ENCODE peak calls at places on chromosomes 6 and 20, in eight cellular contexts. One of them, this sample, is unnamed. For H3K27me3 and H3K9me3, the result is how much of the 10 kb centered on the place peaks cover.

GRCh38 chr20:57540889-57541288 is 15.9 kb upstream of the CTCFL start:
- DNase-seq in PC-9: no peak
- DNase-seq in uterus: no peak
- DNase-seq in cardiac muscle cell: no peak
- DNase-seq in endodermal cell: no peak
- DNase-seq in upper lobe of right lung: no peak
- DNase-seq in hepatocyte: no peak
- DNase-seq in tibial artery: peak
- DNase-seq in this sample: no peak

GRCh38 chr20:51385941-51386530 is 156.5 kb downstream of the NFATC2 start:
- DNase-seq in PC-9: peak
- DNase-seq in uterus: no peak
- DNase-seq in cardiac muscle cell: peak
- DNase-seq in endodermal cell: peak
- DNase-seq in upper lobe of right lung: peak
- DNase-seq in hepatocyte: no peak
- DNase-seq in tibial artery: peak
- DNase-seq in this sample: no peak

GRCh38 chr6:55694148-55694547 is 115.2 kb upstream of the HMGCLL1 start:
- DNase-seq in PC-9: peak
- DNase-seq in uterus: no peak
- DNase-seq in cardiac muscle cell: peak
- DNase-seq in endodermal cell: peak
- DNase-seq in upper lobe of right lung: no peak
- DNase-seq in hepatocyte: peak
- DNase-seq in tibial artery: no peak
- DNase-seq in this sample: no peak

GRCh38 chr6:86016567-86016966 is 373.9 kb upstream of the SYNCRIP start:
- DNase-seq in PC-9: no peak
- DNase-seq in uterus: no peak
- DNase-seq in cardiac muscle cell: no peak
- DNase-seq in endodermal cell: peak
- DNase-seq in upper lobe of right lung: no peak
- DNase-seq in hepatocyte: no peak
- DNase-seq in tibial artery: no peak
- DNase-seq in this sample: no peak

GRCh38 chr6:98834060-98835031 is at the start of gene POU3F2:
- DNase-seq in PC-9: peak
- DNase-seq in uterus: peak
- DNase-seq in cardiac muscle cell: peak
- DNase-seq in endodermal cell: peak
- DNase-seq in upper lobe of right lung: peak
- DNase-seq in hepatocyte: peak
- DNase-seq in tibial artery: peak
- DNase-seq in this sample: peak

GRCh38 chr6:75296811-75297779 is 12.5 kb upstream of the TMEM30A start:
- DNase-seq in PC-9: no peak
- DNase-seq in uterus: no peak
- DNase-seq in cardiac muscle cell: peak
- DNase-seq in endodermal cell: no peak
- DNase-seq in upper lobe of right lung: no peak
- DNase-seq in hepatocyte: peak
- DNase-seq in tibial artery: no peak
- DNase-seq in this sample: no peak

GRCh38 chr20:45300961-45301360 is 5.7 kb upstream of the RBPJL start:
- DNase-seq in PC-9: peak
- DNase-seq in uterus: no peak
- DNase-seq in cardiac muscle cell: peak
- DNase-seq in endodermal cell: peak
- DNase-seq in upper lobe of right lung: no peak
- DNase-seq in hepatocyte: no peak
- DNase-seq in tibial artery: no peak
- DNase-seq in this sample: no peak

GRCh38 chr6:126761854-126762253 is 356.6 kb upstream of the RSPO3 start:
- DNase-seq in PC-9: no peak
- DNase-seq in uterus: no peak
- DNase-seq in cardiac muscle cell: no peak
- DNase-seq in endodermal cell: no peak
- DNase-seq in upper lobe of right lung: no peak
- DNase-seq in hepatocyte: no peak
- DNase-seq in tibial artery: no peak
- DNase-seq in this sample: no peak

GRCh38 chr20:25553819-25554296 is 31.5 kb downstream of the NINL start:
- DNase-seq in PC-9: no peak
- DNase-seq in uterus: no peak
- DNase-seq in cardiac muscle cell: peak
- DNase-seq in endodermal cell: no peak
- DNase-seq in upper lobe of right lung: no peak
- DNase-seq in hepatocyte: peak
- DNase-seq in tibial artery: no peak
- DNase-seq in this sample: no peak

GRCh38 chr6:143575440-143575839 is 63.9 kb upstream of the FUCA2 start:
- DNase-seq in PC-9: peak
- DNase-seq in uterus: peak
- DNase-seq in cardiac muscle cell: peak
- DNase-seq in endodermal cell: peak
- DNase-seq in upper lobe of right lung: no peak
- DNase-seq in hepatocyte: peak
- DNase-seq in tibial artery: peak
- DNase-seq in this sample: peak

GRCh38 chr6:53770690-53771320 is 24.0 kb upstream of the LRRC1 start:
- DNase-seq in PC-9: no peak
- DNase-seq in uterus: no peak
- DNase-seq in cardiac muscle cell: peak
- DNase-seq in endodermal cell: no peak
- DNase-seq in upper lobe of right lung: no peak
- DNase-seq in hepatocyte: peak
- DNase-seq in tibial artery: no peak
- DNase-seq in this sample: no peak

GRCh38 chr6:47379328-47379727 is 69.6 kb upstream of the TNFRSF21 start:
- DNase-seq in PC-9: no peak
- DNase-seq in uterus: no peak
- DNase-seq in cardiac muscle cell: peak
- DNase-seq in endodermal cell: no peak
- DNase-seq in upper lobe of right lung: no peak
- DNase-seq in hepatocyte: no peak
- DNase-seq in tibial artery: no peak
- DNase-seq in this sample: no peak

GRCh38 chr6:147970970-147971369 is 371.7 kb upstream of the SASH1 start:
- DNase-seq in PC-9: no peak
- DNase-seq in uterus: no peak
- DNase-seq in cardiac muscle cell: peak
- DNase-seq in endodermal cell: no peak
- DNase-seq in upper lobe of right lung: no peak
- DNase-seq in hepatocyte: no peak
- DNase-seq in tibial artery: no peak
- DNase-seq in this sample: no peak

GRCh38 chr6:108565091-108565766 is 4.5 kb downstream of the FOXO3 start:
- DNase-seq in PC-9: no peak
- DNase-seq in uterus: no peak
- DNase-seq in cardiac muscle cell: no peak
- DNase-seq in endodermal cell: no peak
- DNase-seq in upper lobe of right lung: no peak
- DNase-seq in hepatocyte: no peak
- DNase-seq in tibial artery: no peak
- DNase-seq in this sample: no peak

GRCh38 chr20:13022401-13023170 is 13.8 kb downstream of the SPTLC3 start:
- DNase-seq in PC-9: no peak
- DNase-seq in uterus: no peak
- DNase-seq in cardiac muscle cell: peak
- DNase-seq in endodermal cell: peak
- DNase-seq in upper lobe of right lung: no peak
- DNase-seq in hepatocyte: peak
- DNase-seq in tibial artery: no peak
- DNase-seq in this sample: no peak

GRCh38 chr6:136947037-136947436 is 24.9 kb downstream of the SLC35D3 start:
- DNase-seq in PC-9: no peak
- DNase-seq in uterus: no peak
- DNase-seq in cardiac muscle cell: no peak
- DNase-seq in endodermal cell: peak
- DNase-seq in upper lobe of right lung: no peak
- DNase-seq in hepatocyte: no peak
- DNase-seq in tibial artery: no peak
- DNase-seq in this sample: no peak

GRCh38 chr20:14561733-14562132 is 224.3 kb upstream of the FLRT3 start:
- DNase-seq in PC-9: no peak
- DNase-seq in uterus: no peak
- DNase-seq in cardiac muscle cell: peak
- DNase-seq in endodermal cell: no peak
- DNase-seq in upper lobe of right lung: no peak
- DNase-seq in hepatocyte: no peak
- DNase-seq in tibial artery: no peak
- DNase-seq in this sample: no peak

GRCh38 chr20:46430921-46431712 is 24.7 kb upstream of the ELMO2 start:
- DNase-seq in PC-9: no peak
- DNase-seq in uterus: no peak
- DNase-seq in cardiac muscle cell: no peak
- DNase-seq in endodermal cell: no peak
- DNase-seq in upper lobe of right lung: no peak
- DNase-seq in hepatocyte: no peak
- DNase-seq in tibial artery: no peak
- DNase-seq in this sample: no peak
- H3K4me3 ChIP-seq in PC-9: no peak
- H3K4me3 ChIP-seq in uterus: no peak
- H3K4me3 ChIP-seq in cardiac muscle cell: no peak
- H3K4me3 ChIP-seq in endodermal cell: no peak
- H3K4me3 ChIP-seq in upper lobe of right lung: no peak
- H3K4me3 ChIP-seq in hepatocyte: no peak
- H3K4me3 ChIP-seq in tibial artery: no peak
- H3K4me3 ChIP-seq in this sample: no peak

GRCh38 chr6:133896344-133896721 is 7.4 kb downstream of the TCF21 start:
- DNase-seq in PC-9: no peak
- DNase-seq in uterus: no peak
- DNase-seq in cardiac muscle cell: no peak
- DNase-seq in endodermal cell: no peak
- DNase-seq in upper lobe of right lung: no peak
- DNase-seq in hepatocyte: peak
- DNase-seq in tibial artery: no peak
- DNase-seq in this sample: no peak
- H3K27me3 ChIP-seq in PC-9: under half
- H3K27me3 ChIP-seq in uterus: under half
- H3K27me3 ChIP-seq in cardiac muscle cell: half or more
- H3K27me3 ChIP-seq in endodermal cell: half or more
- H3K27me3 ChIP-seq in upper lobe of right lung: half or more
- H3K27me3 ChIP-seq in hepatocyte: half or more
- H3K27me3 ChIP-seq in tibial artery: half or more
- H3K27me3 ChIP-seq in this sample: under half

DNA sequence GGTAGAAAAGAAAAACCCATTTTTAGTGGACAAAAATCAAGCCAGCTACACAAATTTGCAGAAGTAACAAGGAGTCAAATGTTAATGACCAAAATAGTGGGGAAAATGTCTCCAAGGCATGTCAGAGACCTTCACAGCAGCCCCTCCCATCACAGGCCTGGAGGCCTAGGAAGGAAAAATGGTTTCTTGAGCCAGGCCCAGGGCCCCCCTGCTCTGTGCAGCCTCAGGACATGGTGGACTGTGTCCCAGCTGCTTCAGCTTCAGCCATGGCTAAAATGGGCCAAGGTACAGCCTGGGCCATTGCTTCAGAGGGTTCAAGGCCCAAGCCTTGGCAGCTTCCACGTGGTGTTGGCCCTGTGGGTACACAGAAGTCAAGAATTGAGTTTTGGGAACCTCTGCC is 82.5 kb upstream of the CLVS2 start:
- DNase-seq in PC-9: no peak
- DNase-seq in uterus: no peak
- DNase-seq in cardiac muscle cell: no peak
- DNase-seq in endodermal cell: no peak
- DNase-seq in upper lobe of right lung: no peak
- DNase-seq in hepatocyte: no peak
- DNase-seq in tibial artery: no peak
- DNase-seq in this sample: no peak
- H3K9me3 ChIP-seq in PC-9: under half
- H3K9me3 ChIP-seq in uterus: under half
- H3K9me3 ChIP-seq in cardiac muscle cell: under half
- H3K9me3 ChIP-seq in endodermal cell: under half
- H3K9me3 ChIP-seq in upper lobe of right lung: under half
- H3K9me3 ChIP-seq in hepatocyte: under half
- H3K9me3 ChIP-seq in tibial artery: under half
- H3K9me3 ChIP-seq in this sample: under half

GRCh38 chr6:110816677-110817076 is 1.4 kb upstream of the CDK19 start:
- DNase-seq in PC-9: no peak
- DNase-seq in uterus: no peak
- DNase-seq in cardiac muscle cell: no peak
- DNase-seq in endodermal cell: no peak
- DNase-seq in upper lobe of right lung: no peak
- DNase-seq in hepatocyte: no peak
- DNase-seq in tibial artery: no peak
- DNase-seq in this sample: no peak
- H3K4me3 ChIP-seq in PC-9: peak
- H3K4me3 ChIP-seq in uterus: no peak
- H3K4me3 ChIP-seq in cardiac muscle cell: no peak
- H3K4me3 ChIP-seq in endodermal cell: peak
- H3K4me3 ChIP-seq in upper lobe of right lung: no peak
- H3K4me3 ChIP-seq in hepatocyte: no peak
- H3K4me3 ChIP-seq in tibial artery: no peak
- H3K4me3 ChIP-seq in this sample: no peak

DNA sequence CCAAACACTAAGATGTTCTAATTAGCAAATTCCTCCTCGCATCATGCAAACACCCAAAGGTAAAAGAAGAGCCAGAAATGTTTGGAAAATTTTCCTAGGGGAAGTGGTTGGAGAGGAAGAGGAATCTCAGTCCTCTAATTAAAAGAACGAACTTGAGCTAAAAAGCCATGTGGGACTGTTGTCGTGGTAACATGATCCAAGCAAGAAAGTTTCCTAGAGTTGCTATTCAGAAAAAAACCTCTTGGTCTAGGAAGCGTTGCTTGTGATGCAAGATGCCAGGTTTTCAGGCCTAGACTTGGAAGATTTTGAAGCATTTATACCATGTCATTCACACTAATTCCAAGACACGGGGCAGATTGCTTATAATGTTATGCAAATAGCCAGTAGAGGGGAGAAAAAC is 106.8 kb upstream of the DOK5 start:
- DNase-seq in PC-9: no peak
- DNase-seq in uterus: no peak
- DNase-seq in cardiac muscle cell: peak
- DNase-seq in endodermal cell: no peak
- DNase-seq in upper lobe of right lung: no peak
- DNase-seq in hepatocyte: no peak
- DNase-seq in tibial artery: no peak
- DNase-seq in this sample: no peak
- H3K27me3 ChIP-seq in PC-9: under half
- H3K27me3 ChIP-seq in uterus: under half
- H3K27me3 ChIP-seq in cardiac muscle cell: under half
- H3K27me3 ChIP-seq in endodermal cell: under half
- H3K27me3 ChIP-seq in upper lobe of right lung: under half
- H3K27me3 ChIP-seq in hepatocyte: under half
- H3K27me3 ChIP-seq in tibial artery: under half
- H3K27me3 ChIP-seq in this sample: under half